ENCODE peak calls at places on chromosomes 1 and 21, in four cellular contexts. B is upper lobe of right lung, I is NCI-H1092 treated with DMSO at 0.1 percent for 48 hours, T is NT2/D1. Y is an unnamed sample.

GRCh38 chr1:61851849-61852692 is 109.8 kb downstream of the PATJ start:
- DNase-seq in B (no peak), I (peak), T (peak), Y (no peak)

GRCh38 chr1:211082824-211083223 is 51.1 kb downstream of the KCNH1 start:
- DNase-seq in B (no peak), I (no peak), T (no peak), Y (no peak)

GRCh38 chr21:37799193-37800121 is 116.8 kb downstream of the KCNJ6 start:
- DNase-seq in B (no peak), I (no peak), T (no peak), Y (no peak)

GRCh38 chr1:186958520-186958919 is 129.8 kb downstream of the PLA2G4A start:
- DNase-seq in B (no peak), I (no peak), T (no peak), Y (no peak)

GRCh38 chr1:22489823-22490222 is 38.2 kb downstream of the ZBTB40 start:
- DNase-seq in B (no peak), I (no peak), T (no peak), Y (no peak)

GRCh38 chr1:14678011-14678638 is 79.6 kb downstream of the KAZN start:
- DNase-seq in B (no peak), I (no peak), T (no peak), Y (no peak)

GRCh38 chr1:86773331-86774288 is 69.2 kb downstream of the SH3GLB1 start:
- DNase-seq in B (no peak), I (peak), T (no peak), Y (no peak)

GRCh38 chr1:162285149-162285561 is 91.5 kb downstream of the SPATA46 start:
- DNase-seq in B (peak), I (peak), T (no peak), Y (no peak)

GRCh38 chr1:157104598-157105293 is 5.1 kb upstream of the ETV3L start:
- DNase-seq in B (peak), I (no peak), T (no peak), Y (no peak)

GRCh38 chr1:243725075-243725474 is 125.0 kb downstream of the AKT3 start:
- DNase-seq in B (no peak), I (no peak), T (no peak), Y (no peak)

GRCh38 chr1:119186471-119186870 is 46.0 kb upstream of the WARS2 start:
- DNase-seq in B (no peak), I (no peak), T (no peak), Y (no peak)

GRCh38 chr1:10733967-10734366 is 62.5 kb downstream of the CASZ1 start:
- DNase-seq in B (peak), I (peak), T (no peak), Y (no peak)

GRCh38 chr1:209202826-209203439 is 380.6 kb upstream of the CAMK1G start:
- DNase-seq in B (no peak), I (peak), T (peak), Y (no peak)

GRCh38 chr1:94115900-94116436 is 5.0 kb downstream of the ABCA4 start:
- DNase-seq in B (no peak), I (no peak), T (no peak), Y (no peak)

GRCh38 chr1:204742676-204743075 is 57.1 kb upstream of the LRRN2 start:
- DNase-seq in B (no peak), I (no peak), T (no peak), Y (no peak)